ENCODE peak calls at places on chromosome 11, in four cellular contexts. P, A, Q and O are unnamed samples.

GRCh38 chr11:75524576-75525432 is 937 bp downstream of the GDPD5 start:
- DNase-seq in P (no peak), A (peak), Q (no peak), O (no peak)

GRCh38 chr11:44136176-44136945 is 40.9 kb downstream of the EXT2 start:
- DNase-seq in P (no peak), A (no peak), Q (no peak), O (no peak)

GRCh38 chr11:17931595-17931994 is 81.3 kb downstream of the SERGEF start:
- DNase-seq in P (no peak), A (no peak), Q (no peak), O (no peak)

GRCh38 chr11:108551653-108552462 is 41.7 kb downstream of the EXPH5 start:
- DNase-seq in P (no peak), A (no peak), Q (no peak), O (peak)

GRCh38 chr11:134634897-134635831 is 223.1 kb upstream of the B3GAT1 start:
- DNase-seq in P (no peak), A (no peak), Q (no peak), O (no peak)

GRCh38 chr11:68328374-68329091 is 16.1 kb downstream of the LRP5 start:
- DNase-seq in P (no peak), A (peak), Q (no peak), O (no peak)

GRCh38 chr11:10688401-10688800 is 5.2 kb downstream of the IRAG1 start:
- DNase-seq in P (no peak), A (no peak), Q (no peak), O (no peak)

GRCh38 chr11:19524171-19524671 is 188.4 kb upstream of the NAV2 start:
- DNase-seq in P (no peak), A (no peak), Q (no peak), O (peak)

GRCh38 chr11:16785520-16786128 is 47.2 kb downstream of the C11orf58 start:
- DNase-seq in P (peak), A (peak), Q (peak), O (peak)

GRCh38 chr11:120238968-120239620 is 846 bp upstream of the POU2F3 start:
- DNase-seq in P (no peak), A (no peak), Q (no peak), O (no peak)